ENCODE peak calls at places on chromosomes 6 and 20, in five cellular contexts. F, Y, Q, T and I are unnamed samples.

GRCh38 chr6:117496383-117496990 is 14.0 kb downstream of the DCBLD1 start:
- DNase-seq in F (no peak), Y (no peak), Q (no peak), T (no peak), I (no peak)

GRCh38 chr20:37651932-37652331 is 41.9 kb upstream of the CTNNBL1 start:
- DNase-seq in F (peak), Y (peak), Q (peak), T (peak), I (no peak)

GRCh38 chr6:107113460-107114212 is 1.7 kb downstream of the BEND3 start:
- DNase-seq in F (no peak), Y (no peak), Q (peak), T (no peak), I (no peak)

GRCh38 chr6:110398778-110399177 is 16.6 kb downstream of the DDO start:
- DNase-seq in F (no peak), Y (no peak), Q (peak), T (no peak), I (no peak)

GRCh38 chr6:107574856-107575255 is 84.9 kb downstream of the SOBP start:
- DNase-seq in F (no peak), Y (no peak), Q (no peak), T (no peak), I (no peak)

GRCh38 chr20:45465492-45466266 is 3.9 kb upstream of the WFDC2 start:
- DNase-seq in F (no peak), Y (no peak), Q (no peak), T (peak), I (no peak)

GRCh38 chr6:24775520-24776058 is 852 bp downstream of the GMNN start:
- DNase-seq in F (no peak), Y (no peak), Q (peak), T (no peak), I (no peak)

GRCh38 chr6:40440083-40440482 is 147.1 kb downstream of the LRFN2 start:
- DNase-seq in F (no peak), Y (no peak), Q (no peak), T (no peak), I (no peak)

GRCh38 chr20:47999166-47999565 is 213.9 kb upstream of the SULF2 start:
- DNase-seq in F (no peak), Y (no peak), Q (no peak), T (no peak), I (no peak)

DNA sequence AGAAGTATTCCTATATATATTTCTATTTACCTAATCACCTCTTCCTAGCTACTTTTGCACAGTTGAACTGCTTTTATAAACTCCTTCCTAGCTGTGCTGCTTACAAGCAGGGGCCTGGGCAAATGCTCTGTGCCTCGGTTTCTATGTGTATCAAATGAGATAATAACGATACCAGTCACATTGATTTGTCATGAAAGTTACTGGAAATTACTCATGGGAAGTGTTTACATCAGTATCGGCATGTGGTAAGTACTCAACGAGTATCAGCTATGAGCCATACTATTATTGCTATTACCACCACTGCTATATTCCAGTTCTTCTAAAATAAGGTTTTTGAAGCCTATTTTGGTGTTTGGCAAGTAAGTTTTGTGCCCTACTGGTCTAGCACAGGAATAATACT is 4.9 kb downstream of the LAMA4 start:
- DNase-seq in F (no peak), Y (no peak), Q (no peak), T (no peak), I (no peak)
- H3K27ac ChIP-seq in F (no peak), Y (no peak), Q (no peak), T (no peak), I (no peak)

GRCh38 chr6:711925-712324 is 19.0 kb upstream of the EXOC2 start:
- DNase-seq in F (no peak), Y (no peak), Q (no peak), T (no peak), I (no peak)
- H3K4me3 ChIP-seq in F (no peak), Y (no peak), Q (no peak), T (no peak), I (no peak)

GRCh38 chr6:33279257-33279695 is 2.4 kb downstream of the B3GALT4 start:
- DNase-seq in F (no peak), Y (no peak), Q (no peak), T (no peak), I (no peak)

GRCh38 chr6:33278392-33278741 is 1.4 kb downstream of the B3GALT4 start:
- DNase-seq in F (no peak), Y (no peak), Q (no peak), T (no peak), I (no peak)

GRCh38 chr6:33278810-33279209 is 1.9 kb downstream of the B3GALT4 start:
- DNase-seq in F (no peak), Y (no peak), Q (no peak), T (no peak), I (no peak)

GRCh38 chr6:33280539-33280938 is 3.6 kb downstream of the B3GALT4 start:
- DNase-seq in F (no peak), Y (no peak), Q (no peak), T (no peak), I (no peak)

GRCh38 chr6:33279971-33280511 is 3.1 kb downstream of the B3GALT4 start:
- DNase-seq in F (peak), Y (peak), Q (peak), T (peak), I (no peak)
- TF ChIP-seq REST in F (no peak), Y (no peak), Q (no peak), T (no peak), I (no peak)

GRCh38 chr6:133895573-133896343 is 6.8 kb downstream of the TCF21 start:
- DNase-seq in F (no peak), Y (no peak), Q (no peak), T (peak), I (no peak)
- H3K27ac ChIP-seq in F (peak), Y (no peak), Q (no peak), T (no peak), I (no peak)

GRCh38 chr6:42047220-42047590 is 3.1 kb upstream of the TAF8 start:
- DNase-seq in F (no peak), Y (no peak), Q (no peak), T (no peak), I (no peak)
- H3K4me3 ChIP-seq in F (peak), Y (no peak), Q (no peak), T (no peak), I (peak)

GRCh38 chr6:113596907-113597583 is 260.1 kb upstream of the MARCKS start:
- DNase-seq in F (no peak), Y (no peak), Q (no peak), T (no peak), I (no peak)

GRCh38 chr6:113594726-113595125 is 262.4 kb upstream of the MARCKS start:
- DNase-seq in F (peak), Y (no peak), Q (no peak), T (no peak), I (no peak)

GRCh38 chr6:113596477-113596876 is 260.7 kb upstream of the MARCKS start:
- DNase-seq in F (no peak), Y (no peak), Q (no peak), T (no peak), I (no peak)

GRCh38 chr6:113598786-113599185 is 258.4 kb upstream of the MARCKS start:
- DNase-seq in F (no peak), Y (no peak), Q (no peak), T (no peak), I (no peak)

GRCh38 chr6:113595921-113596376 is 261.2 kb upstream of the MARCKS start:
- DNase-seq in F (no peak), Y (no peak), Q (no peak), T (no peak), I (no peak)
- TF ChIP-seq REST in F (no peak), Y (no peak), Q (no peak), T (no peak), I (no peak)